ENCODE peak calls at places on chromosomes 11 and 22, in eight cellular contexts. Y is stimulated activated CD4-positive, alpha-beta T cell treated with anti-CD3 and anti-CD28 coated beads, TNF-alpha, amount 100 ng/mL, for 1 hour; M is AG08396; T is stimulated activated CD8-positive, alpha-beta memory T cell treated with anti-CD3 and anti-CD28 coated beads, Interleukin-7, amount 100 ng/mL, for 4 hours; B is fibroblast of lung; W is activated CD4-positive, alpha-beta memory T cell treated with anti-CD3 and anti-CD28 coated beads for 36 hours; I is activated T-helper 1 cell treated with anti-CD3 and anti-CD28 coated beads, Interleukin-2, amount 50 U/mL, for 16 hours; C is T-helper 2 cell. U is an unnamed sample.
A peak's percentile ranks its signal among the peaks of the same experiment; 100 is the strongest.

GRCh38 chr11:62497132-62497915 is 49.3 kb downstream of the AHNAK start:
- DNase-seq in Y (no peak), M (no peak), T (no peak), B (peak; percentile 66), W (peak; percentile 39), I (no peak), C (no peak), U (no peak)

GRCh38 chr22:36562261-36562835 is 33.4 kb upstream of the EIF3D start:
- DNase-seq in Y (no peak), M (peak; percentile 62), T (no peak), B (peak; percentile 18), W (peak; percentile 14), I (no peak), C (no peak), U (no peak)

GRCh38 chr11:57421805-57422204 is 5.1 kb downstream of the SLC43A3 start:
- DNase-seq in Y (no peak), M (no peak), T (no peak), B (no peak), W (no peak), I (no peak), C (no peak), U (no peak)

GRCh38 chr11:11584446-11584810 is 37.4 kb downstream of the GALNT18 start:
- DNase-seq in Y (no peak), M (peak; percentile 67), T (no peak), B (peak; percentile 84), W (no peak), I (no peak), C (no peak), U (no peak)

GRCh38 chr11:48052183-48053040 is 72.1 kb downstream of the PTPRJ start:
- DNase-seq in Y (no peak), M (peak; percentile 60), T (no peak), B (peak; percentile 21), W (no peak), I (no peak), C (no peak), U (no peak)

GRCh38 chr22:45216133-45217003 is 24.3 kb downstream of the KIAA0930 start:
- DNase-seq in Y (no peak), M (peak; percentile 52), T (no peak), B (peak; percentile 91), W (no peak), I (no peak), C (no peak), U (no peak)

GRCh38 chr11:76980196-76980595 is 54.0 kb upstream of the B3GNT6 start:
- DNase-seq in Y (no peak), M (no peak), T (no peak), B (no peak), W (no peak), I (no peak), C (no peak), U (no peak)

GRCh38 chr11:65487467-65488272 is 11.2 kb upstream of the MALAT1 start:
- DNase-seq in Y (no peak), M (peak; percentile 94), T (no peak), B (peak; percentile 100), W (peak; percentile 71), I (no peak), C (no peak), U (peak; percentile 92)

GRCh38 chr11:1053121-1053901 is 16.8 kb upstream of the MUC6 start:
- DNase-seq in Y (no peak), M (no peak), T (no peak), B (no peak), W (no peak), I (no peak), C (peak; percentile 4), U (peak; percentile 21)

U was measured in glutamatergic neuron.